ENCODE peak calls at places on chromosomes 2 and 18, in five cellular contexts. O is Caco-2, P is SK-N-MC, R is PC-3, D is SJSA1. F is an unnamed sample. For H3K36me3, the result is how much of the 10 kb centered on the place peaks cover.

GRCh38 chr18:13291745-13292447 is 73.3 kb downstream of the LDLRAD4 start:
- DNase-seq in P (no peak), O (no peak), R (no peak), D (no peak), F (no peak)

GRCh38 chr2:20781656-20782265 is 41.1 kb downstream of the LDAH start:
- DNase-seq in R (peak), D (peak), P (no peak), O (peak), F (no peak)

GRCh38 chr18:74963820-74964446 is 245.0 kb downstream of the PTGR3 start:
- DNase-seq in R (peak), O (peak), P (no peak), D (peak), F (peak)

GRCh38 chr2:42786561-42787345 is 5.6 kb downstream of the HAAO start:
- DNase-seq in D (no peak), R (no peak), O (no peak), P (no peak), F (no peak)

GRCh38 chr2:40103590-40103989 is 324.5 kb upstream of the THUMPD2 start:
- DNase-seq in O (no peak), D (no peak), R (no peak), P (no peak), F (no peak)

GRCh38 chr2:165648826-165649225 is 145.2 kb downstream of the GALNT3 start:
- DNase-seq in P (no peak), O (no peak), D (no peak), R (no peak), F (no peak)

GRCh38 chr2:36662638-36663037 is 33.9 kb upstream of the VIT start:
- DNase-seq in P (no peak), D (no peak), O (no peak), R (no peak), F (no peak)

GRCh38 chr2:179050735-179051134 is 798 bp upstream of the CCDC141 start:
- DNase-seq in O (no peak), R (no peak), P (no peak), D (no peak), F (no peak)

GRCh38 chr18:23182606-23183005 is 47.3 kb downstream of the CABLES1 start:
- DNase-seq in R (no peak), D (no peak), O (no peak), P (no peak), F (no peak)

GRCh38 chr18:68060871-68061270 is 544.4 kb upstream of the DSEL start:
- DNase-seq in P (no peak), D (no peak), O (no peak), R (no peak), F (no peak)

GRCh38 chr2:16719409-16719808 is 53.8 kb upstream of the CYRIA start:
- DNase-seq in P (no peak), O (no peak), R (no peak), D (no peak), F (no peak)

GRCh38 chr2:155412599-155412998 is 714.1 kb downstream of the KCNJ3 start:
- DNase-seq in P (no peak), O (no peak), R (no peak), D (no peak), F (no peak)

GRCh38 chr2:98518106-98518505 is 73.4 kb downstream of the INPP4A start:
- DNase-seq in R (peak), P (no peak), D (no peak), O (peak), F (peak)

GRCh38 chr2:75375646-75376582 is 176.6 kb upstream of the TACR1 start:
- DNase-seq in D (no peak), P (no peak), O (no peak), R (peak), F (no peak)

GRCh38 chr2:22901471-22901870 is 483.5 kb upstream of the KLHL29 start:
- DNase-seq in R (no peak), D (no peak), P (no peak), O (no peak), F (no peak)

GRCh38 chr18:45974088-45974536 is 7.0 kb upstream of the EPG5 start:
- DNase-seq in O (peak), R (peak), D (peak), P (peak), F (peak)

GRCh38 chr18:11147371-11147860 is 2.0 kb downstream of the PIEZO2 start:
- DNase-seq in D (no peak), P (no peak), O (no peak), R (no peak), F (no peak)

GRCh38 chr2:235936493-235936892 is 231.7 kb downstream of the GBX2 start:
- DNase-seq in D (no peak), P (no peak), R (peak), O (peak), F (no peak)

DNA sequence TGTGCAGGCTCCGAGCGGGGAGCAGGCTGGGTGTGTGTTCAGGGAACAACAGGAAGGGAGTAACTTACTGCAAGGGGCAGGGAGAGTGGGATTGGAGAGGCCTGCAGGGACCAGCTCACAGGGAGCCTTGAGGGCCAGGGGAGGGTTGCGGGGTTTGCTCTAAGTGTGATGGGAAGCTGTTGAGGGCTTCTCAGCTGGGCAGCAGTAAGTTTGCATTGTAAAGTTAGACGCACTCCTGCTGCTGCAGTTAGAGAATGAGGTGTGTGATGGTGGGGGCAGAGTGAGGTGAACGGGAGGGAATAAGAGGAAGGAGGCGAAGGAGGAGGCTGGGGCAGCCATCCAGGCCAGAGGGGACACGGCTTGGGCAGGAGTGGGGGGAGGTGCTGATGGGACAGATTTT is 53.4 kb downstream of the BOLA3 start:
- DNase-seq in O (no peak), P (no peak), R (no peak), D (no peak), F (no peak)
- H3K36me3 ChIP-seq in O (under half), P (half or more), R (under half), D (under half), F (under half)

DNA sequence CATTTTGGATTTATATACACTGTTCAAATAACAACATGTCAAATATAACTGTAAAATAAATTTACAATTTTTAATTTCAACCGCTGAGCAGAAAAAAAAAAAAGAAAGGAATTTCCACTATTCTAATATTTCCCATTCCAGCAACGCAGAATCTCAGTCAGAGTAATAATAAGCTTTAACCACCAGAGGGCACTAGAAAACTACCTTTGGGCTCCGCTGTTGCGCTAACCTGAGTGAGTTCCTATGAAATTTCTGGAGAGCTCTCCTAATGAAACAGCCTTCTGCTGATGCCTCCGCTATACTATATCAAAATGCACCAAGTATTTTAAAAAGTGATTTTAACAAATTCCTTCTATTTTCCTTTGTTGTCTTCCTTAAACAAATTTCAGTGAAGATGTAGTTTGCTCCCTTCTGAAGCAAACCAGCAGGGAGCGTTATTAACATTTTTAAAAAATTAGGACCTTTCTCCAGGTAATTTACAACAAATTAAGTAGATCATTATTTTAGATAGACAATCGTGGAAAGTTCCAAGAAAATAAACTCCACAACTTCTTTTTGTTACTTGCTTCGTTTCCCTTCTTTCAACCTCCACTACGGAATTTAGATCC is 23.0 kb downstream of the ERMN start:
- DNase-seq in D (peak), R (peak), O (peak), P (no peak), F (peak)
- H3K36me3 ChIP-seq in D (under half), R (under half), O (under half), P (under half), F (under half)

GRCh38 chr2:128004509-128004908 is 23.4 kb downstream of the SAP130 start:
- DNase-seq in D (no peak), R (no peak), P (no peak), O (no peak), F (no peak)
- H3K36me3 ChIP-seq in D (half or more), R (under half), P (half or more), O (under half), F (under half)

GRCh38 chr2:151638188-151638933 is 95.9 kb downstream of the NEB start:
- DNase-seq in R (peak), D (no peak), O (peak), P (no peak), F (no peak)
- H3K36me3 ChIP-seq in R (under half), D (under half), O (under half), P (under half), F (under half)

GRCh38 chr2:101267671-101268656 is 15.3 kb downstream of the CNOT11 start:
- DNase-seq in R (no peak), D (no peak), O (peak), P (no peak), F (no peak)

GRCh38 chr2:101265893-101266499 is 13.3 kb downstream of the CNOT11 start:
- DNase-seq in O (peak), R (peak), P (no peak), D (no peak), F (no peak)

GRCh38 chr2:101264360-101264939 is 11.8 kb downstream of the CNOT11 start:
- DNase-seq in R (no peak), D (no peak), P (no peak), O (no peak), F (no peak)

GRCh38 chr2:101262142-101262541 is 9.5 kb downstream of the CNOT11 start:
- DNase-seq in D (no peak), P (no peak), R (no peak), O (no peak), F (no peak)

GRCh38 chr2:101263377-101263800 is 10.7 kb downstream of the CNOT11 start:
- DNase-seq in P (no peak), D (no peak), O (no peak), R (no peak), F (no peak)
- H3K36me3 ChIP-seq in P (half or more), D (half or more), O (under half), R (under half), F (under half)

F was measured in testis.